ENCODE peak calls at places on chromosomes 6 and 20, in eight cellular contexts. U, Y, P, M, O, E, H and S are unnamed samples.

GRCh38 chr6:163264662-163265035 is 149.9 kb upstream of the QKI start:
- DNase-seq in U (no peak), E (no peak), O (no peak), H (no peak), Y (no peak), P (no peak), M (no peak), S (no peak)

GRCh38 chr6:168194732-168195565 is 115.9 kb upstream of the FRMD1 start:
- DNase-seq in P (no peak), U (no peak), Y (no peak), E (no peak), H (no peak), M (peak), O (no peak), S (no peak)

GRCh38 chr6:85113934-85114582 is 335.8 kb upstream of the NT5E start:
- DNase-seq in H (no peak), Y (no peak), U (no peak), M (no peak), E (no peak), O (no peak), P (no peak), S (no peak)

GRCh38 chr6:25889877-25890853 is 16.1 kb upstream of the SLC17A3 start:
- DNase-seq in O (no peak), U (no peak), E (no peak), M (peak), P (peak), H (no peak), Y (no peak), S (peak)

GRCh38 chr6:286681-287499 is 5.4 kb upstream of the DUSP22 start:
- DNase-seq in O (no peak), H (no peak), U (no peak), Y (no peak), M (no peak), E (no peak), P (no peak), S (no peak)

GRCh38 chr6:134506162-134506561 is 188.2 kb upstream of the SGK1 start:
- DNase-seq in E (no peak), U (no peak), M (no peak), Y (no peak), H (no peak), P (no peak), O (no peak), S (no peak)

GRCh38 chr20:12762725-12763124 is 246.0 kb upstream of the SPTLC3 start:
- DNase-seq in Y (no peak), H (no peak), P (no peak), M (no peak), U (no peak), O (no peak), E (no peak), S (no peak)

GRCh38 chr6:119073307-119074051 is 5.0 kb downstream of the FAM184A start:
- DNase-seq in Y (no peak), M (no peak), E (no peak), O (no peak), U (no peak), H (no peak), P (no peak), S (no peak)

GRCh38 chr6:33413200-33413599 is 2.4 kb downstream of the PHF1 start:
- DNase-seq in U (no peak), H (no peak), P (no peak), E (no peak), O (no peak), Y (no peak), M (no peak), S (no peak)

GRCh38 chr6:168105813-168106660 is 27.0 kb upstream of the FRMD1 start:
- DNase-seq in H (no peak), Y (no peak), E (no peak), P (no peak), U (no peak), M (peak), O (no peak), S (no peak)

GRCh38 chr20:9051508-9051907 is 17.4 kb upstream of the PLCB4 start:
- DNase-seq in H (no peak), U (peak), E (no peak), O (no peak), P (no peak), M (no peak), Y (no peak), S (peak)

GRCh38 chr6:15259766-15260098 is 13.9 kb downstream of the JARID2 start:
- DNase-seq in U (no peak), H (no peak), M (no peak), E (no peak), Y (no peak), P (no peak), O (no peak), S (no peak)